ENCODE peak calls at places on chromosomes 2 and 18, in ten cellular contexts. One of them, this sample, is unnamed.

GRCh38 chr2:231573698-231574421 is 18.8 kb upstream of the TEX44 start:
- DNase-seq in right atrium auricular region: no peak
- DNase-seq in fibroblast of the aortic adventitia: no peak
- DNase-seq in A549: no peak
- DNase-seq in left lobe of liver: no peak
- DNase-seq in CD4-positive, alpha-beta memory T cell: no peak
- DNase-seq in psoas muscle: no peak
- DNase-seq in HCT116: no peak
- DNase-seq in activated T-cell treated with anti-CD3 and anti-CD28 coated beads, Interleukin-2, amount 50 U/mL, for 24 hours: no peak
- DNase-seq in renal cortical epithelial cell: no peak
- DNase-seq in this sample: no peak

GRCh38 chr2:32963941-32964340 is 17.2 kb downstream of the LTBP1 start:
- DNase-seq in right atrium auricular region: no peak
- DNase-seq in fibroblast of the aortic adventitia: peak; percentile 85
- DNase-seq in A549: no peak
- DNase-seq in left lobe of liver: no peak
- DNase-seq in CD4-positive, alpha-beta memory T cell: no peak
- DNase-seq in psoas muscle: no peak
- DNase-seq in HCT116: no peak
- DNase-seq in activated T-cell treated with anti-CD3 and anti-CD28 coated beads, Interleukin-2, amount 50 U/mL, for 24 hours: no peak
- DNase-seq in renal cortical epithelial cell: no peak
- DNase-seq in this sample: no peak

GRCh38 chr2:46504685-46505559 is 25.6 kb downstream of the TMEM247 start:
- DNase-seq in right atrium auricular region: no peak
- DNase-seq in fibroblast of the aortic adventitia: no peak
- DNase-seq in A549: no peak
- DNase-seq in left lobe of liver: no peak
- DNase-seq in CD4-positive, alpha-beta memory T cell: no peak
- DNase-seq in psoas muscle: no peak
- DNase-seq in HCT116: no peak
- DNase-seq in activated T-cell treated with anti-CD3 and anti-CD28 coated beads, Interleukin-2, amount 50 U/mL, for 24 hours: no peak
- DNase-seq in renal cortical epithelial cell: no peak
- DNase-seq in this sample: no peak

GRCh38 chr2:25401307-25402021 is 59.7 kb upstream of the DNMT3A start:
- DNase-seq in right atrium auricular region: peak; percentile 1
- DNase-seq in fibroblast of the aortic adventitia: no peak
- DNase-seq in A549: no peak
- DNase-seq in left lobe of liver: no peak
- DNase-seq in CD4-positive, alpha-beta memory T cell: no peak
- DNase-seq in psoas muscle: no peak
- DNase-seq in HCT116: no peak
- DNase-seq in activated T-cell treated with anti-CD3 and anti-CD28 coated beads, Interleukin-2, amount 50 U/mL, for 24 hours: no peak
- DNase-seq in renal cortical epithelial cell: no peak
- DNase-seq in this sample: no peak

GRCh38 chr2:80530442-80531064 is 226.0 kb upstream of the LRRTM1 start:
- DNase-seq in right atrium auricular region: no peak
- DNase-seq in fibroblast of the aortic adventitia: no peak
- DNase-seq in A549: no peak
- DNase-seq in left lobe of liver: no peak
- DNase-seq in CD4-positive, alpha-beta memory T cell: no peak
- DNase-seq in psoas muscle: no peak
- DNase-seq in HCT116: no peak
- DNase-seq in activated T-cell treated with anti-CD3 and anti-CD28 coated beads, Interleukin-2, amount 50 U/mL, for 24 hours: no peak
- DNase-seq in renal cortical epithelial cell: no peak
- DNase-seq in this sample: no peak

GRCh38 chr2:28615691-28616090 is 119.8 kb downstream of the PLB1 start:
- DNase-seq in right atrium auricular region: no peak
- DNase-seq in fibroblast of the aortic adventitia: no peak
- DNase-seq in A549: no peak
- DNase-seq in left lobe of liver: no peak
- DNase-seq in CD4-positive, alpha-beta memory T cell: peak; percentile 61
- DNase-seq in psoas muscle: no peak
- DNase-seq in HCT116: no peak
- DNase-seq in activated T-cell treated with anti-CD3 and anti-CD28 coated beads, Interleukin-2, amount 50 U/mL, for 24 hours: no peak
- DNase-seq in renal cortical epithelial cell: no peak
- DNase-seq in this sample: no peak

GRCh38 chr2:37526856-37527255 is 144.6 kb downstream of the CDC42EP3 start:
- DNase-seq in right atrium auricular region: no peak
- DNase-seq in fibroblast of the aortic adventitia: no peak
- DNase-seq in A549: no peak
- DNase-seq in left lobe of liver: no peak
- DNase-seq in CD4-positive, alpha-beta memory T cell: no peak
- DNase-seq in psoas muscle: no peak
- DNase-seq in HCT116: no peak
- DNase-seq in activated T-cell treated with anti-CD3 and anti-CD28 coated beads, Interleukin-2, amount 50 U/mL, for 24 hours: no peak
- DNase-seq in renal cortical epithelial cell: no peak
- DNase-seq in this sample: no peak

GRCh38 chr2:74555610-74556103 is 1.1 kb downstream of the DOK1 start:
- DNase-seq in right atrium auricular region: no peak
- DNase-seq in fibroblast of the aortic adventitia: no peak
- DNase-seq in A549: no peak
- DNase-seq in left lobe of liver: no peak
- DNase-seq in CD4-positive, alpha-beta memory T cell: no peak
- DNase-seq in psoas muscle: no peak
- DNase-seq in HCT116: no peak
- DNase-seq in activated T-cell treated with anti-CD3 and anti-CD28 coated beads, Interleukin-2, amount 50 U/mL, for 24 hours: no peak
- DNase-seq in renal cortical epithelial cell: no peak
- DNase-seq in this sample: no peak

GRCh38 chr2:11753452-11753885 is 7.0 kb downstream of the LPIN1 start:
- DNase-seq in right atrium auricular region: no peak
- DNase-seq in fibroblast of the aortic adventitia: no peak
- DNase-seq in A549: no peak
- DNase-seq in left lobe of liver: no peak
- DNase-seq in CD4-positive, alpha-beta memory T cell: peak; percentile 60
- DNase-seq in psoas muscle: no peak
- DNase-seq in HCT116: no peak
- DNase-seq in activated T-cell treated with anti-CD3 and anti-CD28 coated beads, Interleukin-2, amount 50 U/mL, for 24 hours: no peak
- DNase-seq in renal cortical epithelial cell: peak; percentile 49
- DNase-seq in this sample: no peak

GRCh38 chr2:231795525-231796327 is 9.5 kb downstream of the COPS7B start:
- DNase-seq in right atrium auricular region: no peak
- DNase-seq in fibroblast of the aortic adventitia: peak; percentile 46
- DNase-seq in A549: peak; percentile 80
- DNase-seq in left lobe of liver: peak; percentile 76
- DNase-seq in CD4-positive, alpha-beta memory T cell: no peak
- DNase-seq in psoas muscle: no peak
- DNase-seq in HCT116: peak; percentile 81
- DNase-seq in activated T-cell treated with anti-CD3 and anti-CD28 coated beads, Interleukin-2, amount 50 U/mL, for 24 hours: no peak
- DNase-seq in renal cortical epithelial cell: peak; percentile 95
- DNase-seq in this sample: peak; percentile 71

GRCh38 chr18:56112013-56112749 is 524.2 kb upstream of the TCF4 start:
- DNase-seq in right atrium auricular region: no peak
- DNase-seq in fibroblast of the aortic adventitia: peak; percentile 53
- DNase-seq in A549: no peak
- DNase-seq in left lobe of liver: no peak
- DNase-seq in CD4-positive, alpha-beta memory T cell: no peak
- DNase-seq in psoas muscle: no peak
- DNase-seq in HCT116: no peak
- DNase-seq in activated T-cell treated with anti-CD3 and anti-CD28 coated beads, Interleukin-2, amount 50 U/mL, for 24 hours: no peak
- DNase-seq in renal cortical epithelial cell: no peak
- DNase-seq in this sample: no peak

GRCh38 chr2:197255550-197255949 is 55.0 kb downstream of the ANKRD44 start:
- DNase-seq in right atrium auricular region: peak; percentile 80
- DNase-seq in fibroblast of the aortic adventitia: peak; percentile 47
- DNase-seq in A549: no peak
- DNase-seq in left lobe of liver: peak; percentile 53
- DNase-seq in CD4-positive, alpha-beta memory T cell: peak; percentile 72
- DNase-seq in psoas muscle: peak; percentile 74
- DNase-seq in HCT116: no peak
- DNase-seq in activated T-cell treated with anti-CD3 and anti-CD28 coated beads, Interleukin-2, amount 50 U/mL, for 24 hours: peak; percentile 78
- DNase-seq in renal cortical epithelial cell: no peak
- DNase-seq in this sample: no peak

GRCh38 chr18:52288403-52289004 is 51.5 kb upstream of the DCC start:
- DNase-seq in right atrium auricular region: no peak
- DNase-seq in fibroblast of the aortic adventitia: no peak
- DNase-seq in A549: no peak
- DNase-seq in left lobe of liver: peak; percentile 49
- DNase-seq in CD4-positive, alpha-beta memory T cell: no peak
- DNase-seq in psoas muscle: no peak
- DNase-seq in HCT116: no peak
- DNase-seq in activated T-cell treated with anti-CD3 and anti-CD28 coated beads, Interleukin-2, amount 50 U/mL, for 24 hours: no peak
- DNase-seq in renal cortical epithelial cell: peak; percentile 7
- DNase-seq in this sample: no peak